ENCODE peak calls at places on chromosome 7, in four cellular contexts. T is tibial artery; K is stimulated activated CD4-positive, alpha-beta T cell treated with anti-CD3 and anti-CD28 coated beads, Interleukin-4, amount 100 ng/mL, for 48 hours; M is posterior cingulate gyrus. F is an unnamed sample.
A peak's percentile ranks its signal among the peaks of the same experiment; 100 is the strongest.

GRCh38 chr7:48759431-48760080 is 164.8 kb upstream of the CDC14C start:
- DNase-seq in T (no peak), M (no peak), K (no peak), F (no peak)

GRCh38 chr7:44284216-44284615 is 41.2 kb downstream of the CAMK2B start:
- DNase-seq in K (no peak), M (peak; percentile 23), T (peak; percentile 37), F (no peak)

GRCh38 chr7:28771901-28772622 is 186.1 kb downstream of the TRIL start:
- DNase-seq in K (no peak), T (no peak), M (no peak), F (no peak)

GRCh38 chr7:152050547-152050971 is 25.1 kb downstream of the GALNT11 start:
- DNase-seq in M (no peak), K (no peak), T (no peak), F (no peak)

GRCh38 chr7:131843862-131844261 is 287.4 kb upstream of the PODXL start:
- DNase-seq in M (no peak), T (no peak), K (no peak), F (no peak)

GRCh38 chr7:69799048-69799697 is 200.9 kb downstream of the AUTS2 start:
- DNase-seq in K (no peak), T (no peak), M (no peak), F (no peak)

GRCh38 chr7:18429547-18429946 is 66.0 kb upstream of the HDAC9 start:
- DNase-seq in T (no peak), K (no peak), M (no peak), F (no peak)

GRCh38 chr7:70520604-70521003 is 611.3 kb upstream of the GALNT17 start:
- DNase-seq in T (no peak), K (no peak), M (no peak), F (no peak)

GRCh38 chr7:123608991-123609882 is 7.6 kb downstream of the ASB15 start:
- DNase-seq in M (no peak), K (no peak), T (no peak), F (no peak)

GRCh38 chr7:79176859-79177477 is 276.5 kb downstream of the MAGI2 start:
- DNase-seq in T (no peak), M (no peak), K (no peak), F (no peak)

GRCh38 chr7:37706807-37707206 is 23.2 kb downstream of the GPR141 start:
- DNase-seq in M (no peak), K (no peak), T (no peak), F (no peak)

GRCh38 chr7:42198296-42198695 is 38.7 kb downstream of the GLI3 start:
- DNase-seq in K (no peak), M (no peak), T (no peak), F (no peak)

GRCh38 chr7:4707980-4708411 is 25.9 kb downstream of the FOXK1 start:
- DNase-seq in M (no peak), K (no peak), T (no peak), F (no peak)